ENCODE peak calls at places on chromosomes 4 and X, in seven cellular contexts. C is MV-4-11; D is activated T-cell treated with anti-CD3 and anti-CD28 coated beads, Interleukin-2, amount 50 U/mL, for 24 hours; P is lung; J is hypothalamus; X is erythroblast; V is iris pigment epithelial cell. G is an unnamed sample.

GRCh38 chr4:125520258-125520990 is 205.7 kb downstream of the FAT4 start:
- DNase-seq in D (no peak), X (no peak), P (no peak), C (no peak), J (no peak), V (peak), G (no peak)

GRCh38 chr4:145177511-145177905 is 2.9 kb downstream of the OTUD4 start:
- DNase-seq in V (peak), X (peak), C (peak), J (no peak), D (no peak), P (no peak), G (no peak)

GRCh38 chrX:97547873-97548578 is 664.3 kb downstream of the RPA4 start:
- DNase-seq in D (no peak), P (no peak), C (no peak), J (no peak), X (no peak), V (peak), G (no peak)

GRCh38 chr4:145511913-145512522 is 30.4 kb downstream of the SMAD1 start:
- DNase-seq in X (peak), V (peak), C (no peak), D (no peak), J (no peak), P (no peak), G (no peak)

GRCh38 chrX:134764202-134764785 is 106.0 kb upstream of the PLAC1 start:
- DNase-seq in X (peak), J (no peak), C (peak), V (peak), P (no peak), D (no peak), G (peak)

GRCh38 chrX:72676465-72676864 is 37.6 kb downstream of the PHKA1 start:
- DNase-seq in C (no peak), D (no peak), P (no peak), X (no peak), J (no peak), V (no peak), G (no peak)

GRCh38 chrX:31658360-31658759 is 586.5 kb upstream of the FTHL17 start:
- DNase-seq in C (peak), X (peak), J (no peak), P (no peak), V (peak), D (no peak), G (no peak)

GRCh38 chr4:148112231-148112982 is 329.8 kb downstream of the NR3C2 start:
- DNase-seq in V (peak), P (no peak), D (no peak), C (peak), J (no peak), X (no peak), G (peak)

GRCh38 chr4:31458813-31459212 is 738.6 kb downstream of the PCDH7 start:
- DNase-seq in V (peak), J (no peak), P (no peak), X (no peak), C (no peak), D (no peak), G (no peak)

GRCh38 chr4:1202526-1203378 is 30.4 kb upstream of the SPON2 start:
- DNase-seq in V (no peak), D (peak), X (no peak), P (no peak), J (no peak), C (no peak), G (no peak)

GRCh38 chr4:98092833-98093439 is 50.3 kb downstream of the STPG2 start:
- DNase-seq in J (no peak), D (no peak), V (peak), P (no peak), X (peak), C (no peak), G (peak)

GRCh38 chr4:142812091-142812490 is 34.0 kb downstream of the INPP4B start:
- DNase-seq in V (no peak), J (no peak), C (no peak), X (no peak), P (no peak), D (no peak), G (no peak)

GRCh38 chr4:5164221-5164912 is 113.1 kb downstream of the STK32B start:
- DNase-seq in P (peak), J (no peak), D (no peak), C (no peak), V (no peak), X (no peak), G (no peak)

GRCh38 chr4:74418063-74418670 is 26.8 kb upstream of the AREG start:
- DNase-seq in C (no peak), P (no peak), D (no peak), X (peak), J (no peak), V (peak), G (no peak)

GRCh38 chr4:16082424-16083216 is 1.2 kb downstream of the PROM1 start:
- DNase-seq in V (peak), D (peak), X (no peak), J (no peak), C (no peak), P (peak), G (no peak)

GRCh38 chr4:94488667-94489066 is 36.9 kb downstream of the PDLIM5 start:
- DNase-seq in X (no peak), J (no peak), P (no peak), C (no peak), D (no peak), V (peak), G (no peak)

GRCh38 chr4:5433196-5433595 is 275.2 kb downstream of the EVC2 start:
- DNase-seq in D (no peak), C (no peak), P (peak), V (no peak), J (no peak), X (no peak), G (no peak)

GRCh38 chr4:128630881-128631280 is 178.6 kb upstream of the JADE1 start:
- DNase-seq in C (no peak), J (no peak), X (no peak), V (peak), P (no peak), D (no peak), G (no peak)

GRCh38 chrX:40260123-40260751 is 162.5 kb upstream of the BCOR start:
- DNase-seq in P (peak), C (peak), V (peak), X (no peak), D (no peak), J (no peak), G (no peak)

GRCh38 chrX:39899876-39900787 is 197.6 kb downstream of the BCOR start:
- DNase-seq in C (no peak), J (no peak), D (no peak), X (no peak), V (no peak), P (no peak), G (no peak)

GRCh38 chrX:141760761-141761160 is 62.2 kb upstream of the SPANXD start:
- DNase-seq in D (no peak), V (peak), J (no peak), P (no peak), C (no peak), X (no peak), G (no peak)

GRCh38 chr4:185559913-185560281 is 24.6 kb upstream of the PDLIM3 start:
- DNase-seq in J (no peak), D (no peak), C (no peak), P (no peak), V (peak), X (no peak), G (no peak)

GRCh38 chr4:87121332-87122065 is 98.9 kb downstream of the KLHL8 start:
- DNase-seq in J (no peak), X (no peak), V (peak), D (no peak), C (no peak), P (no peak), G (no peak)

GRCh38 chrX:18098704-18099103 is 122.0 kb downstream of the BEND2 start:
- DNase-seq in D (no peak), V (no peak), X (no peak), J (no peak), P (no peak), C (no peak), G (no peak)

GRCh38 chr4:155497306-155497705 is 120.5 kb upstream of the MAP9 start:
- DNase-seq in D (no peak), J (no peak), P (no peak), X (no peak), V (no peak), C (no peak), G (no peak)

GRCh38 chr4:154719087-154719486 is 24.7 kb upstream of the LRAT start:
- DNase-seq in P (no peak), V (peak), D (no peak), C (peak), J (no peak), X (peak), G (no peak)

GRCh38 chr4:123699823-123700822 is 303.5 kb downstream of the SPRY1 start:
- DNase-seq in C (no peak), D (no peak), V (peak), P (no peak), X (no peak), J (no peak), G (no peak)

GRCh38 chr4:168880087-168880675 is 129.9 kb downstream of the CBR4 start:
- DNase-seq in J (no peak), X (no peak), V (no peak), D (no peak), P (no peak), C (no peak), G (no peak)

GRCh38 chrX:70470850-70471289 is 26.2 kb downstream of the DLG3 start:
- DNase-seq in P (no peak), D (no peak), J (no peak), C (peak), V (peak), X (no peak), G (no peak)

GRCh38 chr4:80010316-80010715 is 62.7 kb downstream of the ANTXR2 start:
- DNase-seq in P (no peak), X (no peak), V (no peak), D (no peak), J (no peak), C (peak), G (no peak)

GRCh38 chr4:72876946-72877345 is 192.6 kb downstream of the COX18 start:
- DNase-seq in X (no peak), J (no peak), D (no peak), C (no peak), P (no peak), V (no peak), G (no peak)

GRCh38 chrX:93346309-93346708 is 327.1 kb downstream of the NAP1L3 start:
- DNase-seq in C (no peak), P (no peak), D (no peak), J (no peak), V (no peak), X (no peak), G (no peak)

GRCh38 chr4:108171541-108172230 is 3.0 kb upstream of the LEF1 start:
- DNase-seq in J (no peak), D (peak), P (no peak), X (peak), V (no peak), C (no peak), G (no peak)

GRCh38 chr4:54423066-54423465 is 194.0 kb downstream of the PDGFRA start:
- DNase-seq in X (no peak), V (peak), J (no peak), P (no peak), C (no peak), D (no peak), G (no peak)

GRCh38 chrX:54087661-54088060 is 43.4 kb upstream of the PHF8 start:
- DNase-seq in V (no peak), P (no peak), D (no peak), C (no peak), J (no peak), X (no peak), G (no peak)

GRCh38 chr4:121307441-121308327 is 73.1 kb downstream of the QRFPR start:
- DNase-seq in D (peak), C (peak), J (no peak), X (peak), V (peak), P (no peak), G (peak)